ENCODE peak calls at places on chromosomes 4 and X, in ten cellular contexts. One of them, this sample, is unnamed.
A peak's percentile ranks its signal among the peaks of the same experiment; 100 is the strongest.

GRCh38 chrX:86171366-86171765 is 23.1 kb downstream of the DACH2 start:
- DNase-seq in AG08395: no peak
- DNase-seq in activated T-cell treated with anti-CD3 and anti-CD28 coated beads, Interleukin-2, amount 50 U/mL, for 72 hours: no peak
- DNase-seq in T-helper 1 cell: no peak
- DNase-seq in GM12891: no peak
- DNase-seq in C1 segment of cervical spinal cord: no peak
- DNase-seq in brain microvascular endothelial cell: peak; percentile 35
- DNase-seq in CD4-positive, CD25-positive, alpha-beta regulatory T cell: no peak
- DNase-seq in GDM1: no peak
- DNase-seq in activated naive CD8-positive, alpha-beta T cell treated with anti-CD3 and anti-CD28 coated beads, Interleukin-2, amount 10 ng/mL, durations not matched to agents 7 days and 5 days: no peak
- DNase-seq in this sample: no peak

GRCh38 chr4:173337463-173337862 is 3.3 kb upstream of the HMGB2 start:
- DNase-seq in CD4-positive, CD25-positive, alpha-beta regulatory T cell: no peak
- DNase-seq in T-helper 1 cell: no peak
- DNase-seq in activated naive CD8-positive, alpha-beta T cell treated with anti-CD3 and anti-CD28 coated beads, Interleukin-2, amount 10 ng/mL, durations not matched to agents 7 days and 5 days: no peak
- DNase-seq in GM12891: no peak
- DNase-seq in AG08395: no peak
- DNase-seq in GDM1: no peak
- DNase-seq in brain microvascular endothelial cell: no peak
- DNase-seq in C1 segment of cervical spinal cord: no peak
- DNase-seq in activated T-cell treated with anti-CD3 and anti-CD28 coated beads, Interleukin-2, amount 50 U/mL, for 72 hours: no peak
- DNase-seq in this sample: no peak

GRCh38 chrX:57519578-57520118 is 72.2 kb upstream of the ZXDB start:
- DNase-seq in CD4-positive, CD25-positive, alpha-beta regulatory T cell: no peak
- DNase-seq in activated naive CD8-positive, alpha-beta T cell treated with anti-CD3 and anti-CD28 coated beads, Interleukin-2, amount 10 ng/mL, durations not matched to agents 7 days and 5 days: no peak
- DNase-seq in T-helper 1 cell: no peak
- DNase-seq in GDM1: no peak
- DNase-seq in AG08395: no peak
- DNase-seq in activated T-cell treated with anti-CD3 and anti-CD28 coated beads, Interleukin-2, amount 50 U/mL, for 72 hours: no peak
- DNase-seq in GM12891: no peak
- DNase-seq in C1 segment of cervical spinal cord: no peak
- DNase-seq in brain microvascular endothelial cell: no peak
- DNase-seq in this sample: no peak

GRCh38 chrX:113260474-113260873 is 419.8 kb upstream of the AMOT start:
- DNase-seq in activated T-cell treated with anti-CD3 and anti-CD28 coated beads, Interleukin-2, amount 50 U/mL, for 72 hours: no peak
- DNase-seq in T-helper 1 cell: no peak
- DNase-seq in CD4-positive, CD25-positive, alpha-beta regulatory T cell: no peak
- DNase-seq in GDM1: no peak
- DNase-seq in brain microvascular endothelial cell: no peak
- DNase-seq in GM12891: no peak
- DNase-seq in C1 segment of cervical spinal cord: no peak
- DNase-seq in activated naive CD8-positive, alpha-beta T cell treated with anti-CD3 and anti-CD28 coated beads, Interleukin-2, amount 10 ng/mL, durations not matched to agents 7 days and 5 days: no peak
- DNase-seq in AG08395: no peak
- DNase-seq in this sample: no peak

GRCh38 chr4:28225005-28225404 is 1364.4 kb downstream of the STIM2 start:
- DNase-seq in activated naive CD8-positive, alpha-beta T cell treated with anti-CD3 and anti-CD28 coated beads, Interleukin-2, amount 10 ng/mL, durations not matched to agents 7 days and 5 days: no peak
- DNase-seq in CD4-positive, CD25-positive, alpha-beta regulatory T cell: no peak
- DNase-seq in GM12891: no peak
- DNase-seq in GDM1: no peak
- DNase-seq in brain microvascular endothelial cell: peak; percentile 54
- DNase-seq in C1 segment of cervical spinal cord: no peak
- DNase-seq in AG08395: peak; percentile 29
- DNase-seq in activated T-cell treated with anti-CD3 and anti-CD28 coated beads, Interleukin-2, amount 50 U/mL, for 72 hours: no peak
- DNase-seq in T-helper 1 cell: no peak
- DNase-seq in this sample: peak; percentile 30

GRCh38 chr4:114921790-114922581 is 191.4 kb downstream of the NDST4 start:
- DNase-seq in AG08395: no peak
- DNase-seq in C1 segment of cervical spinal cord: no peak
- DNase-seq in T-helper 1 cell: no peak
- DNase-seq in activated T-cell treated with anti-CD3 and anti-CD28 coated beads, Interleukin-2, amount 50 U/mL, for 72 hours: no peak
- DNase-seq in CD4-positive, CD25-positive, alpha-beta regulatory T cell: no peak
- DNase-seq in brain microvascular endothelial cell: peak; percentile 40
- DNase-seq in GM12891: no peak
- DNase-seq in GDM1: no peak
- DNase-seq in activated naive CD8-positive, alpha-beta T cell treated with anti-CD3 and anti-CD28 coated beads, Interleukin-2, amount 10 ng/mL, durations not matched to agents 7 days and 5 days: no peak
- DNase-seq in this sample: no peak

GRCh38 chr4:11904117-11904535 is 475.4 kb upstream of the HS3ST1 start:
- DNase-seq in CD4-positive, CD25-positive, alpha-beta regulatory T cell: no peak
- DNase-seq in activated naive CD8-positive, alpha-beta T cell treated with anti-CD3 and anti-CD28 coated beads, Interleukin-2, amount 10 ng/mL, durations not matched to agents 7 days and 5 days: no peak
- DNase-seq in C1 segment of cervical spinal cord: no peak
- DNase-seq in T-helper 1 cell: no peak
- DNase-seq in brain microvascular endothelial cell: no peak
- DNase-seq in AG08395: no peak
- DNase-seq in GDM1: no peak
- DNase-seq in GM12891: no peak
- DNase-seq in activated T-cell treated with anti-CD3 and anti-CD28 coated beads, Interleukin-2, amount 50 U/mL, for 72 hours: no peak
- DNase-seq in this sample: no peak

GRCh38 chrX:150155396-150156048 is 207.6 kb upstream of the MAMLD1 start:
- DNase-seq in activated naive CD8-positive, alpha-beta T cell treated with anti-CD3 and anti-CD28 coated beads, Interleukin-2, amount 10 ng/mL, durations not matched to agents 7 days and 5 days: no peak
- DNase-seq in C1 segment of cervical spinal cord: no peak
- DNase-seq in GM12891: no peak
- DNase-seq in brain microvascular endothelial cell: peak; percentile 40
- DNase-seq in GDM1: no peak
- DNase-seq in T-helper 1 cell: no peak
- DNase-seq in AG08395: peak; percentile 68
- DNase-seq in CD4-positive, CD25-positive, alpha-beta regulatory T cell: no peak
- DNase-seq in activated T-cell treated with anti-CD3 and anti-CD28 coated beads, Interleukin-2, amount 50 U/mL, for 72 hours: no peak
- DNase-seq in this sample: peak; percentile 71

GRCh38 chr4:119132306-119132705 is 3.3 kb upstream of the MYOZ2 start:
- DNase-seq in CD4-positive, CD25-positive, alpha-beta regulatory T cell: no peak
- DNase-seq in brain microvascular endothelial cell: no peak
- DNase-seq in AG08395: peak; percentile 54
- DNase-seq in GM12891: no peak
- DNase-seq in GDM1: no peak
- DNase-seq in activated naive CD8-positive, alpha-beta T cell treated with anti-CD3 and anti-CD28 coated beads, Interleukin-2, amount 10 ng/mL, durations not matched to agents 7 days and 5 days: no peak
- DNase-seq in T-helper 1 cell: no peak
- DNase-seq in C1 segment of cervical spinal cord: no peak
- DNase-seq in activated T-cell treated with anti-CD3 and anti-CD28 coated beads, Interleukin-2, amount 50 U/mL, for 72 hours: no peak
- DNase-seq in this sample: peak; percentile 68

GRCh38 chrX:31245714-31246113 is 173.9 kb upstream of the FTHL17 start:
- DNase-seq in activated T-cell treated with anti-CD3 and anti-CD28 coated beads, Interleukin-2, amount 50 U/mL, for 72 hours: no peak
- DNase-seq in brain microvascular endothelial cell: no peak
- DNase-seq in C1 segment of cervical spinal cord: no peak
- DNase-seq in AG08395: no peak
- DNase-seq in GM12891: no peak
- DNase-seq in T-helper 1 cell: no peak
- DNase-seq in CD4-positive, CD25-positive, alpha-beta regulatory T cell: no peak
- DNase-seq in activated naive CD8-positive, alpha-beta T cell treated with anti-CD3 and anti-CD28 coated beads, Interleukin-2, amount 10 ng/mL, durations not matched to agents 7 days and 5 days: no peak
- DNase-seq in GDM1: no peak
- DNase-seq in this sample: no peak

GRCh38 chr4:31005037-31005436 is 284.9 kb downstream of the PCDH7 start:
- DNase-seq in GM12891: no peak
- DNase-seq in AG08395: no peak
- DNase-seq in C1 segment of cervical spinal cord: no peak
- DNase-seq in activated T-cell treated with anti-CD3 and anti-CD28 coated beads, Interleukin-2, amount 50 U/mL, for 72 hours: no peak
- DNase-seq in GDM1: no peak
- DNase-seq in brain microvascular endothelial cell: no peak
- DNase-seq in CD4-positive, CD25-positive, alpha-beta regulatory T cell: no peak
- DNase-seq in activated naive CD8-positive, alpha-beta T cell treated with anti-CD3 and anti-CD28 coated beads, Interleukin-2, amount 10 ng/mL, durations not matched to agents 7 days and 5 days: no peak
- DNase-seq in T-helper 1 cell: no peak
- DNase-seq in this sample: no peak

GRCh38 chr4:159390648-159391047 is 287.8 kb downstream of the RAPGEF2 start:
- DNase-seq in brain microvascular endothelial cell: peak; percentile 99
- DNase-seq in CD4-positive, CD25-positive, alpha-beta regulatory T cell: no peak
- DNase-seq in activated T-cell treated with anti-CD3 and anti-CD28 coated beads, Interleukin-2, amount 50 U/mL, for 72 hours: no peak
- DNase-seq in AG08395: peak; percentile 39
- DNase-seq in C1 segment of cervical spinal cord: no peak
- DNase-seq in GM12891: no peak
- DNase-seq in T-helper 1 cell: no peak
- DNase-seq in activated naive CD8-positive, alpha-beta T cell treated with anti-CD3 and anti-CD28 coated beads, Interleukin-2, amount 10 ng/mL, durations not matched to agents 7 days and 5 days: no peak
- DNase-seq in GDM1: peak; percentile 69
- DNase-seq in this sample: peak; percentile 30